ENCODE peak calls at places on chromosomes 13 and 19, in six cellular contexts. T is fibroblast of mammary gland, H is AG09309, Q is omental fat pad, A is retinal pigment epithelial cell, F is OCI-LY7. Z is an unnamed sample.

GRCh38 chr13:31100721-31101120 is 61.0 kb downstream of the HSPH1 start:
- DNase-seq in F (no peak), T (no peak), Q (no peak), A (no peak), H (no peak), Z (no peak)

GRCh38 chr13:40210865-40211585 is 455.4 kb downstream of the FOXO1 start:
- DNase-seq in F (no peak), H (no peak), A (no peak), T (no peak), Q (no peak), Z (no peak)

GRCh38 chr19:37981785-37982475 is 74.9 kb downstream of the SIPA1L3 start:
- DNase-seq in H (no peak), A (no peak), T (no peak), Q (no peak), F (no peak), Z (no peak)

GRCh38 chr19:5337886-5338595 is 2.6 kb downstream of the PTPRS start:
- DNase-seq in H (no peak), Q (no peak), T (no peak), F (no peak), A (no peak), Z (no peak)

GRCh38 chr13:28983661-28984060 is 163.5 kb downstream of the MTUS2 start:
- DNase-seq in Q (no peak), T (no peak), A (no peak), H (no peak), F (no peak), Z (no peak)

GRCh38 chr13:94351292-94352000 is 128.0 kb downstream of the DCT start:
- DNase-seq in A (no peak), T (peak), H (no peak), F (no peak), Q (no peak), Z (peak)

GRCh38 chr13:113815151-113816058 is 48.5 kb downstream of the GAS6 start:
- DNase-seq in H (no peak), A (no peak), T (no peak), Q (no peak), F (peak), Z (no peak)

GRCh38 chr13:46637213-46637612 is 84.2 kb downstream of the LRCH1 start:
- DNase-seq in H (no peak), Q (no peak), F (no peak), T (no peak), A (no peak), Z (no peak)

GRCh38 chr19:46859637-46860124 is 1.1 kb upstream of the ARHGAP35 start:
- DNase-seq in Q (peak), H (no peak), T (peak), F (no peak), A (no peak), Z (no peak)

GRCh38 chr13:49097374-49097773 is 121.7 kb downstream of the FNDC3A start:
- DNase-seq in A (peak), Q (no peak), H (peak), F (no peak), T (peak), Z (no peak)

GRCh38 chr13:40024578-40024952 is 369.1 kb downstream of the COG6 start:
- DNase-seq in Q (no peak), A (no peak), T (peak), F (no peak), H (no peak), Z (no peak)

GRCh38 chr19:48029431-48029830 is 14.4 kb downstream of the CABP5 start:
- DNase-seq in A (no peak), H (no peak), Q (no peak), F (no peak), T (no peak), Z (no peak)

GRCh38 chr19:33388231-33388816 is 14.8 kb downstream of the CEBPG start:
- DNase-seq in F (no peak), Q (no peak), A (no peak), T (no peak), H (no peak), Z (peak)

GRCh38 chr19:5806133-5806489 is 1.2 kb downstream of the NRTN start:
- DNase-seq in H (no peak), F (no peak), Q (no peak), A (no peak), T (no peak), Z (no peak)

GRCh38 chr19:37217533-37217854 is 520 bp upstream of the ZNF383 start:
- DNase-seq in A (no peak), H (no peak), F (no peak), Q (no peak), T (no peak), Z (no peak)

GRCh38 chr19:44587863-44588752 is 25.3 kb upstream of the IGSF23 start:
- DNase-seq in H (peak), F (no peak), Q (no peak), A (peak), T (peak), Z (no peak)

GRCh38 chr13:37729876-37730275 is 131.3 kb upstream of the POSTN start:
- DNase-seq in H (no peak), T (no peak), F (no peak), A (no peak), Q (no peak), Z (no peak)

GRCh38 chr13:84962141-84962750 is 837.0 kb downstream of the SLITRK6 start:
- DNase-seq in F (peak), T (no peak), A (no peak), Q (no peak), H (no peak), Z (no peak)

GRCh38 chr13:80389073-80390038 is 48.4 kb upstream of the SPRY2 start:
- DNase-seq in T (peak), H (no peak), Q (no peak), F (no peak), A (no peak), Z (no peak)

GRCh38 chr19:43984687-43985000 is 656 bp downstream of the ZNF155 start:
- DNase-seq in A (no peak), T (no peak), Q (no peak), F (no peak), H (no peak), Z (no peak)

GRCh38 chr13:29905845-29906244 is 55.4 kb upstream of the UBL3 start:
- DNase-seq in T (peak), F (no peak), H (no peak), Q (no peak), A (no peak), Z (no peak)

GRCh38 chr13:20425819-20426219 is 99.8 kb downstream of the CRYL1 start:
- DNase-seq in Q (no peak), H (no peak), T (no peak), F (no peak), A (no peak), Z (peak)

GRCh38 chr19:52664461-52664860 is 26.3 kb upstream of the ZNF83 start:
- DNase-seq in H (no peak), Q (no peak), F (no peak), A (no peak), T (no peak), Z (no peak)

GRCh38 chr19:8320564-8321066 is 560 bp downstream of the NDUFA7 start:
- DNase-seq in A (no peak), F (peak), Q (no peak), T (no peak), H (no peak), Z (no peak)

GRCh38 chr13:22232186-22232585 is 561.3 kb downstream of the FGF9 start:
- DNase-seq in H (no peak), T (no peak), F (no peak), A (no peak), Q (no peak), Z (no peak)

GRCh38 chr13:72458701-72459100 is 268.7 kb downstream of the MZT1 start:
- DNase-seq in A (peak), H (no peak), F (no peak), T (peak), Q (no peak), Z (no peak)

GRCh38 chr13:111913790-111914189 is 153.2 kb upstream of the SOX1 start:
- DNase-seq in F (no peak), T (no peak), A (no peak), H (no peak), Q (no peak), Z (no peak)

GRCh38 chr19:36128392-36128736 is 11.5 kb upstream of the CAPNS1 start:
- DNase-seq in A (no peak), T (no peak), F (peak), Q (no peak), H (no peak), Z (no peak)

GRCh38 chr19:7748756-7749155 is 1.4 kb upstream of the CD209 start:
- DNase-seq in H (no peak), A (no peak), T (peak), F (no peak), Q (no peak), Z (no peak)

GRCh38 chr19:30103981-30104380 is 161.9 kb downstream of the URI1 start:
- DNase-seq in A (no peak), F (no peak), H (no peak), T (no peak), Q (no peak), Z (no peak)

GRCh38 chr13:109274188-109274821 is 512.1 kb downstream of the IRS2 start:
- DNase-seq in F (no peak), T (peak), A (peak), Q (no peak), H (no peak), Z (no peak)

GRCh38 chr13:73096173-73097117 is 37.6 kb downstream of the KLF5 start:
- DNase-seq in T (peak), F (no peak), A (no peak), Q (no peak), H (no peak), Z (no peak)

GRCh38 chr13:94520001-94520400 is 40.5 kb upstream of the DCT start:
- DNase-seq in A (peak), Q (no peak), F (no peak), H (no peak), T (no peak), Z (no peak)

GRCh38 chr13:27599845-27600553 is 20.3 kb downstream of the LNX2 start:
- DNase-seq in F (no peak), H (peak), A (peak), T (peak), Q (no peak), Z (no peak)

GRCh38 chr19:3302755-3303154 is 63.6 kb upstream of the NFIC start:
- DNase-seq in H (no peak), A (no peak), F (peak), T (no peak), Q (no peak), Z (no peak)
- TF ChIP-seq CTCF in H (peak), A (no peak), F (peak), T (no peak), Q (no peak), Z (no peak)

GRCh38 chr13:61954092-61954491 is 538.4 kb upstream of the PCDH20 start:
- DNase-seq in H (no peak), T (peak), A (peak), F (peak), Q (no peak), Z (no peak)
- TF ChIP-seq CTCF in H (no peak), T (peak), A (peak), F (peak), Q (no peak), Z (no peak)

DNA sequence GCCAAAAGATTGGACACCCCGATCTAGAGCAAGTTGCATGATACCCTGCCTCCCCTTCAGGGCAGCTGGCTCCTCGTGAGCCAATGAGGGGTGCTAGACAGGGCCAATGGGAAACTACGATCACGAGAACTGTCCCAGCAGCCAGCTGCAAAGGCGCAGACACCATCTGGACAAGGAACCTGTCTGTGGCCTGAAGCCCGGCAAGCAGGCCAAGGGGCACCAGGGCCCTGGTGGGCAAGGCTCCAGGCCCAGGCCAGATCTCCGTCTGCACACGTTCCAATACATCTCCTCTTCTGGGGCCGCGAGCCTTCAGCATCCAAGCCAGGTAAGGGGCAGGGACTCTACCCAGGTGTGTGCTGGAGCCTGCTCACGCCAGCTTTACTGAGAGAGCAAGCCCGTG is 20.2 kb downstream of the MED26 start:
- DNase-seq in H (no peak), Q (no peak), A (no peak), T (no peak), F (no peak), Z (no peak)
- TF ChIP-seq CTCF in H (no peak), Q (no peak), A (no peak), T (no peak), F (no peak), Z (no peak)

DNA sequence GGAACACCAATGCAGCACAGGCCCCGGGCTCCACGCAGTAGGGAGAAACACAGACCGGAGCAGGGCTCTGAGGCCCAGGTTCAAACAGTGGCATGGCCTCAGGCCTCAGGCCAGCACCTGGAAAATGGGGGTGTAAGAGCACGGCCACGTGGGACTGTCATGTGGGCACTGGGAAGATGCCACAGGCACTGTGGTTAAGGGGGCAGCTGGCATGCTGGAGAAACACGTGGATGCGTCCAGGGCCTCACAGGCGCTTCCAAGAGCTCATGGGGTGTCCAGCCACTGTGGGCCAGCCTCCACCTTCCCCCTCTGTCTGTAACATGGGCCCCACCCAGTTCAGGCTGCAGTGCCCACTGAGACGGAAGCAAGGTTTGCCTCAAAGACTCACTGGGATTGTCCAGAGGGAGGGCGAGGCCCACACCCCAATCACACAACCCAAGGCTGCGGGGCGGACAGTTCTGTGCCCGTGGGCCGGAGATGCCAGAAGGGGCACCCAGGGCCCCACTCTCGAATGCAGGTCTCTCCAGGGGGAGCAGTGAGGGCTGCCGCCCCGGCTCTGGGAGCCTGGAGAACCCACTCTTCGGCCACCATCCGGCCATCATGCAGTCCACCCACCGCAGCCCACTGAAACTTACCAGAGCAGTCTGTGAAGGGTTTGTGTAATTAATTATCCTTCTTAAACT is 6.3 kb upstream of the MBD3 start:
- DNase-seq in Q (no peak), F (no peak), A (no peak), T (no peak), H (no peak), Z (no peak)
- TF ChIP-seq CTCF in Q (no peak), F (no peak), A (no peak), T (no peak), H (no peak), Z (no peak)

GRCh38 chr19:15288146-15288963 is 44.0 kb downstream of the BRD4 start:
- DNase-seq in T (peak), H (no peak), F (peak), A (no peak), Q (no peak), Z (no peak)
- TF ChIP-seq CTCF in T (no peak), H (peak), F (no peak), A (peak), Q (no peak), Z (no peak)

DNA sequence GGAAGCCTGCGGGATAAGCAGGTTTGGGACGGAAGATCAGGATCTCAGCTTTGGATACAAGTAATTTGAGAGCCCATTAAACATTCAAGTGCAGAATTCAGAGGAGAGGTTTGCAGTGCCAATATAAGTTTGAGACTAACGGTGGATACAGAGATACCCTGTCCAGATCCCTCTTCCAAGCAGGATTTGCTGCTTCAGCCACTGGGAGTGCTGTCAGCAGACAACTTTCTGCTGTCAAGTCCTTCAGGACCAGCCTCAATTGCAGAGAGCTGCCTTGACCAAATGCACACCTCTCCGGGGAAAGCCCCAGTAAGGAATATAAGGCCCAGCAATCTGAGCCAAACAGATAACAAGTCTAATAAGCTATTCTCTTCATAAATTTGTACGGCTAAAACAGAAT is 46.1 kb upstream of the ZNF780A start:
- DNase-seq in H (no peak), T (no peak), Q (no peak), F (no peak), A (no peak), Z (no peak)
- TF ChIP-seq CTCF in H (no peak), T (peak), Q (no peak), F (no peak), A (no peak), Z (no peak)

GRCh38 chr13:99960663-99961440 is 10.7 kb downstream of the ZIC5 start:
- DNase-seq in A (no peak), F (no peak), Q (no peak), H (no peak), T (no peak), Z (no peak)

GRCh38 chr13:99958402-99959126 is 13.0 kb downstream of the ZIC5 start:
- DNase-seq in A (no peak), Q (no peak), T (no peak), F (no peak), H (no peak), Z (no peak)

GRCh38 chr13:99959127-99959529 is 12.4 kb downstream of the ZIC5 start:
- DNase-seq in A (no peak), H (no peak), T (no peak), Q (no peak), F (no peak), Z (no peak)

GRCh38 chr13:99961634-99962033 is 9.9 kb downstream of the ZIC5 start:
- DNase-seq in A (no peak), T (no peak), H (no peak), F (no peak), Q (no peak), Z (no peak)

DNA sequence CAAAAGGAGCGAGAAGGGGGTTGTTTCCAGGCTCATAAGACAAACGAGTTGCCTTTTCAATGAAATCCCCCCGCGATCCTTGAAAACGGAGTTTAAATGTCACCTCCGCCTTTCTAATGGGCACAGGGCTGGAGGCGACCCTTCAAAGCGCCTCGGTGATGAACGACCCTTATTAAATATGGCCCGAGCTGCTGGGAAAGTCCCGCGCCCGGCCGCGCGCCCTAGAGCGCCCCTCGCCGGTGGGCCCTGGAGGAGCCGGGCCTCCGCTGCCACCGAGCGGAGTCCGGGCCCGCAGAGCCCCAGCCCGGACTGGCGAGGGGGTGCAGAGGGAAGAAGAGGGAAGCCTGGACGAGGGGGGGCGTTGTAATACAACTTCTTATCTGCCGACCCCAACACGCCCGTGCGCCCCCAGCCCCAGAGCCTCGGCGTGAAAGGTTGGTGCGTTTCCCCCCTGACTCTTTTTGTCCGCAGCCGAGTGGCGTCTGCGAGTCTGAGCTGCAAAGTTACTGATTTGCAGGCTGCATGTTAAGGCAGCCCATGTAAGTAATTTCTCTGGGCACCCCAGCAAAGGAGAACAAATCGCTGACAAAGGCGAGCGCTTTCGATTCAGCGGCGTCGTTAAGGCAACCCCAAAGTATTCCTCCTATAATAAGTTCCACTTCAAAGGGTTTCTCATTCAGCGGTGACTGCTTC is 11.9 kb downstream of the ZIC5 start:
- DNase-seq in H (no peak), F (no peak), Q (no peak), A (no peak), T (no peak), Z (peak)
- TF ChIP-seq CTCF in H (no peak), F (no peak), Q (no peak), A (no peak), T (no peak), Z (no peak)

GRCh38 chr19:18328340-18329034 is 5.6 kb upstream of the LSM4 start:
- DNase-seq in F (peak), T (peak), Q (peak), H (peak), A (peak), Z (peak)
- TF ChIP-seq CTCF in F (peak), T (peak), Q (peak), H (peak), A (peak), Z (peak)

GRCh38 chr13:63902141-63902540 is 2486.5 kb upstream of the PCDH20 start:
- DNase-seq in F (no peak), T (no peak), A (no peak), Q (no peak), H (no peak), Z (no peak)

DNA sequence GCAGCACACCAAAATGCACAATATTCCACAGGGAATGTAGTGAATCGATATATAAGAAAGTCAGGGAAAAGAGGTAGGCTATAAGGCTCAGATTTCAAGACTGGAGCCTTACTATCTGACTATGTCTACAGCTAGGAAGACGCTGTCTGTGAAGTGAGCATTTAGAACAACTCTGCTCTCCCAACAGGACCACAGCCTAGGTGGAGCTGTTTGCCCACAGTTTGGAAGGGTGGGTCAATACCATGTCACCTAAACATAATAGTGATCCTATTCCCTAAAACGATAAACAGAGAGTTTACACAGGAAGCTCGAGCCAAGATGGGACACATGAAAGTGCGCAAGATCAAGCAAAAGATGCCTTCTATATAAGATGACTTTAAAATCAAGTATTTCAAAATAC is 2486.0 kb upstream of the PCDH20 start:
- DNase-seq in F (no peak), T (no peak), H (no peak), A (no peak), Q (no peak), Z (no peak)
- TF ChIP-seq CTCF in F (no peak), T (no peak), H (no peak), A (no peak), Q (no peak), Z (no peak)

Z was measured in GM13976.